ENCODE peak calls at places on chromosomes 4 and X, in five cellular contexts. H is stimulated activated CD8-positive, alpha-beta memory T cell treated with anti-CD3 and anti-CD28 coated beads, Interleukin-4, amount 100 ng/mL, for 24 hours; F is activated naive CD4-positive, alpha-beta T cell treated with Interleukin-2 at 50 U/mL for 16 hours; W is ureter; M is GM06990. K is an unnamed sample.

GRCh38 chrX:114798902-114799301 is 215.0 kb downstream of the HTR2C start:
- DNase-seq in M (no peak), F (no peak), H (no peak), W (no peak), K (no peak)

GRCh38 chrX:13432376-13432775 is 112.5 kb upstream of the ATXN3L start:
- DNase-seq in M (no peak), W (peak), F (no peak), H (no peak), K (no peak)

GRCh38 chrX:40006025-40007017 is 91.4 kb downstream of the BCOR start:
- DNase-seq in F (peak), H (no peak), M (no peak), W (no peak), K (peak)

GRCh38 chr4:89305712-89306437 is 1.7 kb downstream of the GPRIN3 start:
- DNase-seq in M (no peak), F (no peak), W (no peak), H (no peak), K (no peak)

GRCh38 chrX:70421618-70422017 is 1.5 kb upstream of the GDPD2 start:
- DNase-seq in F (no peak), M (no peak), H (no peak), W (no peak), K (no peak)

GRCh38 chr4:120977435-120977997 is 55.0 kb upstream of the PRDM5 start:
- DNase-seq in W (no peak), H (no peak), F (no peak), M (no peak), K (no peak)

GRCh38 chr4:13706130-13706529 is 78.6 kb upstream of the BOD1L1 start:
- DNase-seq in F (no peak), W (no peak), M (no peak), H (no peak), K (no peak)

GRCh38 chrX:57172544-57172943 is 35.3 kb upstream of the SPIN2A start:
- DNase-seq in H (no peak), F (no peak), M (no peak), W (no peak), K (no peak)

GRCh38 chr4:188139141-188139540 is at the start of gene TRIML1:
- DNase-seq in F (no peak), M (no peak), H (no peak), W (no peak), K (no peak)

GRCh38 chr4:163548481-163549243 is 54.2 kb downstream of the TMA16 start:
- DNase-seq in W (no peak), F (no peak), H (no peak), M (no peak), K (no peak)

GRCh38 chrX:123878177-123878576 is 18.3 kb downstream of the XIAP start:
- DNase-seq in F (no peak), W (no peak), M (no peak), H (no peak), K (no peak)

GRCh38 chr4:138242076-138242829 is at the start of gene SLC7A11:
- DNase-seq in F (peak), W (peak), M (peak), H (peak), K (peak)

GRCh38 chr4:15402974-15403373 is 24.9 kb upstream of the C1QTNF7 start:
- DNase-seq in M (no peak), F (no peak), W (no peak), H (no peak), K (no peak)

GRCh38 chr4:120915311-120915710 is 7.2 kb downstream of the PRDM5 start:
- DNase-seq in M (no peak), F (no peak), H (no peak), W (no peak), K (no peak)

GRCh38 chrX:136200466-136200865 is 50.7 kb downstream of the MAP7D3 start:
- DNase-seq in W (no peak), F (no peak), H (no peak), M (no peak), K (no peak)

GRCh38 chr4:104487105-104487504 is 7.6 kb downstream of the CXXC4 start:
- DNase-seq in M (no peak), H (no peak), W (no peak), F (no peak), K (no peak)

GRCh38 chr4:2617955-2618354 is 81.5 kb downstream of the FAM193A start:
- DNase-seq in W (no peak), H (no peak), M (no peak), F (no peak), K (no peak)